ENCODE peak calls at places on chromosomes 11 and 22, in seven cellular contexts. A is stimulated activated CD4-positive, alpha-beta T cell treated with anti-CD3 and anti-CD28 coated beads, Interleukin-4, amount 100 ng/mL, for 4 hours; P is A172; I is colonic mucosa; Z is fibroblast of lung; J is mucosa of descending colon; R is KBM-7. T is an unnamed sample.

GRCh38 chr22:16658068-16658467 is 65.5 kb upstream of the CCT8L2 start:
- DNase-seq in A (no peak), Z (no peak), R (no peak), P (no peak), I (no peak), J (no peak), T (no peak)

GRCh38 chr22:49406047-49406650 is 421.5 kb downstream of the BRD1 start:
- DNase-seq in R (no peak), Z (no peak), P (no peak), A (no peak), J (no peak), I (no peak), T (no peak)

GRCh38 chr11:6646040-6646439 is 9.6 kb downstream of the DCHS1 start:
- DNase-seq in R (no peak), I (no peak), Z (peak; percentile 73), A (no peak), P (no peak), J (peak; percentile 75), T (peak; percentile 36)

GRCh38 chr11:79249341-79249993 is 191.4 kb downstream of the TENM4 start:
- DNase-seq in Z (no peak), P (no peak), R (no peak), I (no peak), A (no peak), J (no peak), T (no peak)

GRCh38 chr11:66891849-66892660 is 35.2 kb downstream of the LRFN4 start:
- DNase-seq in A (peak; percentile 18), P (peak; percentile 95), J (peak; percentile 32), R (peak; percentile 60), I (peak; percentile 49), Z (peak; percentile 97), T (peak; percentile 75)

GRCh38 chr11:59172345-59173079 is 580 bp downstream of the DTX4 start:
- DNase-seq in I (peak; percentile 69), R (peak; percentile 48), P (no peak), A (peak; percentile 22), J (peak; percentile 82), Z (no peak), T (peak; percentile 73)

GRCh38 chr11:3920148-3920852 is 64.8 kb downstream of the STIM1 start:
- DNase-seq in I (peak; percentile 54), J (no peak), Z (peak; percentile 91), R (peak; percentile 17), P (peak; percentile 78), A (peak; percentile 57), T (no peak)

GRCh38 chr22:50343541-50343935 is 411 bp downstream of the PPP6R2 start:
- DNase-seq in I (no peak), A (no peak), J (no peak), P (no peak), R (no peak), Z (no peak), T (no peak)

GRCh38 chr11:33172996-33173395 is 11.7 kb upstream of the CSTF3 start:
- DNase-seq in Z (peak; percentile 29), J (no peak), A (no peak), P (no peak), R (no peak), I (no peak), T (no peak)

GRCh38 chr11:71120346-71120963 is 131.9 kb downstream of the SHANK2 start:
- DNase-seq in A (no peak), P (peak; percentile 12), Z (peak; percentile 6), J (no peak), R (no peak), I (peak; percentile 29), T (no peak)